ENCODE peak calls at places on chromosomes 16 and 17, in four cellular contexts. C is tibial artery, M is cardiac muscle cell, H is IMR-90. Z is an unnamed sample.

GRCh38 chr17:81863123-81863675 is 2.9 kb upstream of the P4HB start:
- DNase-seq in C (no peak), M (peak), H (no peak), Z (no peak)

GRCh38 chr16:86368261-86368660 is 142.1 kb upstream of the FOXF1 start:
- DNase-seq in C (no peak), M (no peak), H (no peak), Z (no peak)

GRCh38 chr17:63954402-63955063 is 18.2 kb downstream of the SCN4A start:
- DNase-seq in C (no peak), M (no peak), H (no peak), Z (no peak)

GRCh38 chr16:53821957-53822625 is 118.1 kb downstream of the FTO start:
- DNase-seq in C (no peak), M (peak), H (peak), Z (peak)

GRCh38 chr16:85927938-85928337 is 29.0 kb downstream of the IRF8 start:
- DNase-seq in C (no peak), M (no peak), H (no peak), Z (no peak)

GRCh38 chr16:67943619-67944503 is at the start of gene LCAT:
- DNase-seq in C (peak), M (peak), H (no peak), Z (no peak)

GRCh38 chr17:3524024-3524423 is 33.6 kb downstream of the TRPV3 start:
- DNase-seq in C (no peak), M (no peak), H (no peak), Z (no peak)

GRCh38 chr17:17141860-17142552 is 64.1 kb downstream of the PLD6 start:
- DNase-seq in C (no peak), M (peak), H (peak), Z (peak)

GRCh38 chr17:34511265-34511664 is 68.1 kb upstream of the TMEM132E start:
- DNase-seq in C (no peak), M (peak), H (no peak), Z (no peak)

GRCh38 chr17:75876938-75877751 is 1.2 kb downstream of the TRIM47 start:
- DNase-seq in C (peak), M (peak), H (peak), Z (peak)

GRCh38 chr17:45768000-45768399 is 16.1 kb upstream of the CRHR1 start:
- DNase-seq in C (no peak), M (peak), H (no peak), Z (no peak)

GRCh38 chr17:33725675-33726271 is 432.7 kb upstream of the ASIC2 start:
- DNase-seq in C (peak), M (peak), H (peak), Z (no peak)

GRCh38 chr17:55617441-55617840 is 105.2 kb downstream of the TMEM100 start:
- DNase-seq in C (no peak), M (no peak), H (no peak), Z (no peak)

GRCh38 chr16:48231675-48232214 is 12.4 kb upstream of the LONP2 start:
- DNase-seq in C (no peak), M (peak), H (peak), Z (peak)

GRCh38 chr16:27498916-27499658 is 50.6 kb downstream of the GTF3C1 start:
- DNase-seq in C (no peak), M (no peak), H (no peak), Z (no peak)

GRCh38 chr16:424033-424622 is 1.3 kb upstream of the RAB11FIP3 start:
- DNase-seq in C (peak), M (peak), H (peak), Z (peak)

GRCh38 chr17:50691550-50692447 is 15.9 kb downstream of the ANKRD40 start:
- DNase-seq in C (no peak), M (no peak), H (no peak), Z (no peak)

GRCh38 chr16:51151435-51151950 is 423 bp upstream of the SALL1 start:
- DNase-seq in C (no peak), M (peak), H (peak), Z (no peak)

GRCh38 chr17:1577186-1577585 is 14.6 kb upstream of the PITPNA start:
- DNase-seq in C (peak), M (peak), H (peak), Z (peak)

GRCh38 chr16:65185379-65185778 is 63.5 kb upstream of the CDH11 start:
- DNase-seq in C (no peak), M (no peak), H (no peak), Z (no peak)

GRCh38 chr17:40778466-40778865 is 3.9 kb downstream of the KRT27 start:
- DNase-seq in C (no peak), M (no peak), H (no peak), Z (peak)

GRCh38 chr16:3054965-3055733 is 8.8 kb downstream of the MMP25 start:
- DNase-seq in C (no peak), M (no peak), H (no peak), Z (no peak)

GRCh38 chr16:76309639-76310335 is 32.6 kb downstream of the CNTNAP4 start:
- DNase-seq in C (no peak), M (no peak), H (no peak), Z (no peak)

GRCh38 chr16:56701534-56701933 is 19.3 kb downstream of the MT1X start:
- DNase-seq in C (no peak), M (no peak), H (no peak), Z (no peak)

DNA sequence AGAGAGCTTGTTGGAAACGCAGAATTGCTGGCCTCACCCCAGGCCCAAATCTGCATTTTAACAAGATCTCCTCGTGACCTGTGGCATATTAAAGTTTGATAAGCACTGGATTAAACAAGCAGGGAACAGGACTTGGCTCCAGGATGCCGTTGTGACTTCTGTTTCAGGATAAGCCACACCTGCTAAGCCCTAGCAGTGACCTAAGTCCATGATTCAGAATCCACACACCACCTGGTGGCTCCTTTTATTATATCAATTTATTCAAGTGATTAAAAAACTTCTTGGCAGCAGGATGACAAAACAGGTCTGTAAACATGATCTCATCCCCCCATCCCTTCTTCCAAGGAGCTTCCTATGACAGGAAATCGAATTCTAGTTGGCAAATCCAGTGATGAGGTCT is 9.1 kb downstream of the NAGPA start:
- DNase-seq in C (no peak), M (no peak), H (no peak), Z (peak)
- TF ChIP-seq CTCF in C (no peak), M (no peak), H (no peak), Z (peak)

GRCh38 chr17:61409301-61410099 is 9.9 kb downstream of the TBX2 start:
- DNase-seq in C (peak), M (peak), H (peak), Z (peak)

GRCh38 chr17:61411944-61412859 is 12.6 kb downstream of the TBX2 start:
- DNase-seq in C (peak), M (peak), H (peak), Z (peak)

GRCh38 chr17:61411114-61411943 is 11.7 kb downstream of the TBX2 start:
- DNase-seq in C (peak), M (peak), H (peak), Z (peak)

GRCh38 chr17:61410100-61410551 is 10.5 kb downstream of the TBX2 start:
- DNase-seq in C (peak), M (no peak), H (no peak), Z (no peak)

GRCh38 chr17:61410555-61411089 is 11.0 kb downstream of the TBX2 start:
- DNase-seq in C (peak), M (peak), H (peak), Z (no peak)
- H3K27ac ChIP-seq in C (peak), M (peak), H (peak), Z (no peak)

GRCh38 chr17:76940738-76941350 is 72.6 kb downstream of the MGAT5B start:
- DNase-seq in C (no peak), M (no peak), H (no peak), Z (no peak)
- TF ChIP-seq CTCF in C (no peak), M (peak), H (peak), Z (no peak)

GRCh38 chr16:66248096-66248495 is 118.4 kb upstream of the CDH5 start:
- DNase-seq in C (peak), M (peak), H (peak), Z (no peak)
- H3K27ac ChIP-seq in C (peak), M (no peak), H (peak), Z (no peak)

DNA sequence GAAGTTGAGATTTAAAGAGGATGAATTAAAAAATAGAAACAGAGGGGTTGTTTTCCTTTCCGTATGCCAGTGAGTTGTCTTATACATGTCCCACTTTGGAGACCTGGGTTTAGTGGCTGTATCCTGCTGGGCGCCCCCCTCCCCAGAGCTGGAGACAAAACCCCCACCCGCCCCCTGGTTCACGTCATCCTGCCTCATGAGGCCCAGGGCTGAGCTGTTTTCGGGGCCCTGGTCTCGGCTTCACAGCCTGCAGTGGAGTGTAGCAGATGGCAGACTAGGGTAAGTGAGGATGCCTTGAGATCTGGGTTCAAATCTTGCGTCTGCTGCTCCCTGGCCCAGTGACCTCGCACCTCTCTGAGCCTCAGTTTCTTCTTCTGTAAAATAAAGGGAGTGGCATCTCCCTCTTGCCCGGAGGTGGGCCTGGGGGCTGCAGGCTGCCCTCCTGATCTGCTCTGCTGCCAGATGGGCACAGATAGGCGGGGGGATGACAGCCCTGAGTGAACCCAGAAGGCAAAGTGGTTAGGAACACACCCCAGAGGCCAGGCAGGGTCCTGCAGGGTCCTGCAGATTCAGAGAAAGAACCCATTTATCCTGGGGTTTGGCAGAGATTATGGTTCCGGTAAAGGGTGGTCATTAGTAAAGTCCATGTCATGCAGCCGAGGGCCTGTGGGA is 45.1 kb downstream of the SOCS3 start:
- DNase-seq in C (no peak), M (no peak), H (no peak), Z (no peak)
- TF ChIP-seq CTCF in C (no peak), M (no peak), H (no peak), Z (no peak)

DNA sequence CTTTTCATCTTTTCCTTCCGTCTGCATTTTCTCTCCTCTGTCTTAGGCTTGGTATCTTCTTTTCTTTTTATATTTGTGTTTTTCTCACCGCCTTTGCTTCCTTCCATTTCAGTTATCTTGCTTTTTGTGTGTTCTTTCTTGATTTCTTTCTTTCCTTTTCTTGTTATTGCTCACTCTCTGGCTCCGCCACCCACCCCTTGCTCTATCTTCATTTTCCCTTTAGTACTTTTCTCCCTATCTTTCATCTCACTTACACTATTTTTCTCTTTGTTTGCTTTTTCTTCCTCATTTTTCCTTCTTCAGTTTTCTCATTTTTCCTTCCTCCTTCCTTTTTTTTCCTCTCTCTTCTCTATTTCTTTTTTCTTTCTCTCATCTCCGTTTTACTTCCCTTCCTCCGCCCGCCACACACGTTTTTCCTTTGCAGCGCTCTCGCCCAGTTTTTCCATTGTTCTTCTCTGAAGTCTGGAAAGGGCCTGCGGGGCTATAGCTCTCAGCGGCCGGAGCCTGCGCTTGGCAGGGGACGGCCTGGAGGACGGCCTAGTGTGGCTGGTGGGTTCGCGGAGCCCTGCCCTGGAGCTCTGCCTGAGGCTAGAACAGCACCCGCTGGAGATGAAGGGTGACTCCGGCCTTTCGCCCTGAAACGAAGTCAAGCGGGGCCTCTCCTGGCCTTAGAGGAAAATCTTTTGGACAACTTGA is 5.2 kb upstream of the HOXB13 start:
- DNase-seq in C (no peak), M (no peak), H (no peak), Z (no peak)
- H3K27ac ChIP-seq in C (no peak), M (no peak), H (no peak), Z (no peak)

Z was measured in mammary epithelial cell.